ENCODE peak calls at places on chromosomes 4 and X, in six cellular contexts. One of them, this sample, is unnamed.

GRCh38 chrX:154051210-154051810 is 31.6 kb upstream of the IRAK1 start:
- DNase-seq in AG04450: peak
- DNase-seq in kidney: no peak
- DNase-seq in breast epithelium: peak
- DNase-seq in transverse colon: peak
- DNase-seq in neural progenitor cell: peak
- DNase-seq in this sample: peak

GRCh38 chr4:179285696-179286095 is 1843.5 kb upstream of the AGA start:
- DNase-seq in AG04450: no peak
- DNase-seq in kidney: no peak
- DNase-seq in breast epithelium: no peak
- DNase-seq in transverse colon: no peak
- DNase-seq in neural progenitor cell: no peak
- DNase-seq in this sample: no peak

GRCh38 chr4:1630266-1630665 is 53.8 kb downstream of the FAM53A start:
- DNase-seq in AG04450: no peak
- DNase-seq in kidney: no peak
- DNase-seq in breast epithelium: no peak
- DNase-seq in transverse colon: no peak
- DNase-seq in neural progenitor cell: no peak
- DNase-seq in this sample: no peak

GRCh38 chr4:163701915-163702314 is 207.4 kb downstream of the TMA16 start:
- DNase-seq in AG04450: peak
- DNase-seq in kidney: no peak
- DNase-seq in breast epithelium: no peak
- DNase-seq in transverse colon: no peak
- DNase-seq in neural progenitor cell: no peak
- DNase-seq in this sample: no peak

GRCh38 chr4:38870098-38870850 is 2.7 kb downstream of the FAM114A1 start:
- DNase-seq in AG04450: no peak
- DNase-seq in kidney: no peak
- DNase-seq in breast epithelium: no peak
- DNase-seq in transverse colon: no peak
- DNase-seq in neural progenitor cell: no peak
- DNase-seq in this sample: no peak

GRCh38 chrX:84956304-84956703 is 47.4 kb upstream of the APOOL start:
- DNase-seq in AG04450: no peak
- DNase-seq in kidney: no peak
- DNase-seq in breast epithelium: no peak
- DNase-seq in transverse colon: no peak
- DNase-seq in neural progenitor cell: no peak
- DNase-seq in this sample: no peak

GRCh38 chr4:86845593-86845992 is 3.6 kb downstream of the SLC10A6 start:
- DNase-seq in AG04450: no peak
- DNase-seq in kidney: no peak
- DNase-seq in breast epithelium: no peak
- DNase-seq in transverse colon: no peak
- DNase-seq in neural progenitor cell: no peak
- DNase-seq in this sample: no peak

GRCh38 chr4:42787071-42787463 is 105.4 kb upstream of the GRXCR1 start:
- DNase-seq in AG04450: no peak
- DNase-seq in kidney: peak
- DNase-seq in breast epithelium: no peak
- DNase-seq in transverse colon: no peak
- DNase-seq in neural progenitor cell: no peak
- DNase-seq in this sample: no peak

GRCh38 chr4:147996840-147997239 is 265.0 kb downstream of the ARHGAP10 start:
- DNase-seq in AG04450: no peak
- DNase-seq in kidney: no peak
- DNase-seq in breast epithelium: no peak
- DNase-seq in transverse colon: no peak
- DNase-seq in neural progenitor cell: no peak
- DNase-seq in this sample: no peak
- H3K27ac ChIP-seq in AG04450: no peak
- H3K27ac ChIP-seq in kidney: no peak
- H3K27ac ChIP-seq in breast epithelium: no peak
- H3K27ac ChIP-seq in transverse colon: no peak
- H3K27ac ChIP-seq in neural progenitor cell: no peak
- H3K27ac ChIP-seq in this sample: no peak

GRCh38 chrX:40304115-40304514 is 206.4 kb upstream of the BCOR start:
- DNase-seq in AG04450: no peak
- DNase-seq in kidney: no peak
- DNase-seq in breast epithelium: no peak
- DNase-seq in transverse colon: no peak
- DNase-seq in neural progenitor cell: no peak
- DNase-seq in this sample: no peak
- H3K27ac ChIP-seq in AG04450: no peak
- H3K27ac ChIP-seq in kidney: no peak
- H3K27ac ChIP-seq in breast epithelium: no peak
- H3K27ac ChIP-seq in transverse colon: no peak
- H3K27ac ChIP-seq in neural progenitor cell: no peak
- H3K27ac ChIP-seq in this sample: no peak

DNA sequence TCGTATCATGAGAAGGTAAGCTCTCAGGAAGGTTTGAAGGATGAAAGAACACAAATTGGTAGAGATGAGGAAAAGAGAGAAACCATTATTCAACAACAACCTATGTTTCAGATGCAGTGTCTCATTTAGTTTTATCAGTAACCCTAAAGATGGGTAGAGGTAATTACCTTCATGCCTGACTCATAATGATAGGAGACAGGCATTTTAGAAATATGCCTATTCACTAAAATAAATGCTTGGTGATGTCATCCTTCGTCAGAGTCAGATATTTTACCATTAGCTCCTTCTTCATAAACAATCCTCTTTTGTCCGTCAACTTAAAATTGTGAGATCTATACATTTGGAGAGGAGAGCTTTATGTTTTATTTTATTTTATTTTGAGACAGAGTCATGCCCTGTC is 21.5 kb upstream of the RNF150 start:
- DNase-seq in AG04450: no peak
- DNase-seq in kidney: no peak
- DNase-seq in breast epithelium: no peak
- DNase-seq in transverse colon: no peak
- DNase-seq in neural progenitor cell: no peak
- DNase-seq in this sample: no peak
- H3K27ac ChIP-seq in AG04450: no peak
- H3K27ac ChIP-seq in kidney: no peak
- H3K27ac ChIP-seq in breast epithelium: no peak
- H3K27ac ChIP-seq in transverse colon: no peak
- H3K27ac ChIP-seq in neural progenitor cell: no peak
- H3K27ac ChIP-seq in this sample: no peak

GRCh38 chrX:101429934-101430333 is 21.9 kb downstream of the HNRNPH2 start:
- DNase-seq in AG04450: no peak
- DNase-seq in kidney: no peak
- DNase-seq in breast epithelium: no peak
- DNase-seq in transverse colon: no peak
- DNase-seq in neural progenitor cell: no peak
- DNase-seq in this sample: no peak
- H3K27ac ChIP-seq in AG04450: no peak
- H3K27ac ChIP-seq in kidney: no peak
- H3K27ac ChIP-seq in breast epithelium: no peak
- H3K27ac ChIP-seq in transverse colon: no peak
- H3K27ac ChIP-seq in neural progenitor cell: no peak
- H3K27ac ChIP-seq in this sample: no peak

This sample was measured in substantia nigra.